ENCODE peak calls at places on chromosomes 4 and X, in four cellular contexts. One of them, this sample, is unnamed.

GRCh38 chrX:68710870-68711576 is 63.6 kb downstream of the STARD8 start:
- DNase-seq in CMK: no peak
- DNase-seq in GM13977: peak
- DNase-seq in ovary: no peak
- DNase-seq in this sample: no peak

GRCh38 chr4:20017035-20017434 is 234.7 kb upstream of the SLIT2 start:
- DNase-seq in CMK: no peak
- DNase-seq in GM13977: no peak
- DNase-seq in ovary: no peak
- DNase-seq in this sample: no peak

GRCh38 chr4:176482972-176483371 is 163.2 kb downstream of the SPCS3 start:
- DNase-seq in CMK: no peak
- DNase-seq in GM13977: no peak
- DNase-seq in ovary: no peak
- DNase-seq in this sample: no peak

GRCh38 chr4:94325835-94326234 is 16.8 kb downstream of the HPGDS start:
- DNase-seq in CMK: no peak
- DNase-seq in GM13977: no peak
- DNase-seq in ovary: no peak
- DNase-seq in this sample: no peak

GRCh38 chr4:85715996-85716737 is 241.2 kb downstream of the ARHGAP24 start:
- DNase-seq in CMK: no peak
- DNase-seq in GM13977: no peak
- DNase-seq in ovary: no peak
- DNase-seq in this sample: no peak

GRCh38 chr4:40321671-40322131 is 13.4 kb upstream of the CHRNA9 start:
- DNase-seq in CMK: no peak
- DNase-seq in GM13977: no peak
- DNase-seq in ovary: no peak
- DNase-seq in this sample: no peak

GRCh38 chr4:81164623-81165416 is 50.2 kb downstream of the PRKG2 start:
- DNase-seq in CMK: no peak
- DNase-seq in GM13977: no peak
- DNase-seq in ovary: no peak
- DNase-seq in this sample: no peak

GRCh38 chr4:83046693-83047473 is 11.9 kb downstream of the COPS4 start:
- DNase-seq in CMK: no peak
- DNase-seq in GM13977: no peak
- DNase-seq in ovary: no peak
- DNase-seq in this sample: no peak

GRCh38 chr4:21529214-21529613 is 419.4 kb downstream of the KCNIP4 start:
- DNase-seq in CMK: no peak
- DNase-seq in GM13977: no peak
- DNase-seq in ovary: no peak
- DNase-seq in this sample: no peak

GRCh38 chr4:67204441-67204840 is 340.9 kb downstream of the CENPC start:
- DNase-seq in CMK: no peak
- DNase-seq in GM13977: no peak
- DNase-seq in ovary: no peak
- DNase-seq in this sample: no peak

GRCh38 chrX:5870238-5870637 is 358.4 kb downstream of the NLGN4X start:
- DNase-seq in CMK: no peak
- DNase-seq in GM13977: no peak
- DNase-seq in ovary: no peak
- DNase-seq in this sample: no peak

This sample was measured in central memory CD4-positive, alpha-beta T cell.